ENCODE peak calls at places on chromosomes 11 and 22, in six cellular contexts. Q is Peyer's patch, P is prostate gland, G is body of pancreas, E is endothelial cell of umbilical vein, A is tibial nerve. M is an unnamed sample. For H3K9me3 and H3K4me1, the result is how much of the 10 kb centered on the place peaks cover.

GRCh38 chr11:16001044-16001568 is 355.2 kb downstream of the SOX6 start:
- DNase-seq in P (no peak), G (no peak), A (no peak), E (no peak), Q (no peak), M (no peak)

GRCh38 chr22:19882446-19883381 is 28.0 kb upstream of the GNB1L start:
- DNase-seq in E (no peak), P (no peak), A (no peak), Q (peak), G (peak), M (no peak)

GRCh38 chr22:25709758-25710157 is 32.2 kb upstream of the MYO18B start:
- DNase-seq in E (no peak), A (no peak), Q (no peak), P (no peak), G (no peak), M (no peak)

GRCh38 chr11:48047616-48048015 is 67.3 kb downstream of the PTPRJ start:
- DNase-seq in G (no peak), A (no peak), P (no peak), E (no peak), Q (no peak), M (no peak)

GRCh38 chr11:124776865-124777645 is 15.0 kb upstream of the ESAM start:
- DNase-seq in E (no peak), G (no peak), P (no peak), Q (no peak), A (no peak), M (no peak)

GRCh38 chr22:24006207-24006913 is 1.1 kb upstream of the GSTT4 start:
- DNase-seq in P (no peak), Q (no peak), A (no peak), E (no peak), G (no peak), M (no peak)

GRCh38 chr11:63020671-63021255 is 5.1 kb upstream of the SLC22A8 start:
- DNase-seq in P (no peak), A (no peak), G (no peak), Q (no peak), E (no peak), M (no peak)

GRCh38 chr11:129960216-129961214 is 42.1 kb downstream of the PRDM10 start:
- DNase-seq in Q (no peak), E (peak), G (no peak), P (no peak), A (no peak), M (no peak)

GRCh38 chr11:31870609-31871309 is 59.6 kb upstream of the PAX6 start:
- DNase-seq in P (peak), E (peak), A (peak), G (peak), Q (peak), M (peak)

DNA sequence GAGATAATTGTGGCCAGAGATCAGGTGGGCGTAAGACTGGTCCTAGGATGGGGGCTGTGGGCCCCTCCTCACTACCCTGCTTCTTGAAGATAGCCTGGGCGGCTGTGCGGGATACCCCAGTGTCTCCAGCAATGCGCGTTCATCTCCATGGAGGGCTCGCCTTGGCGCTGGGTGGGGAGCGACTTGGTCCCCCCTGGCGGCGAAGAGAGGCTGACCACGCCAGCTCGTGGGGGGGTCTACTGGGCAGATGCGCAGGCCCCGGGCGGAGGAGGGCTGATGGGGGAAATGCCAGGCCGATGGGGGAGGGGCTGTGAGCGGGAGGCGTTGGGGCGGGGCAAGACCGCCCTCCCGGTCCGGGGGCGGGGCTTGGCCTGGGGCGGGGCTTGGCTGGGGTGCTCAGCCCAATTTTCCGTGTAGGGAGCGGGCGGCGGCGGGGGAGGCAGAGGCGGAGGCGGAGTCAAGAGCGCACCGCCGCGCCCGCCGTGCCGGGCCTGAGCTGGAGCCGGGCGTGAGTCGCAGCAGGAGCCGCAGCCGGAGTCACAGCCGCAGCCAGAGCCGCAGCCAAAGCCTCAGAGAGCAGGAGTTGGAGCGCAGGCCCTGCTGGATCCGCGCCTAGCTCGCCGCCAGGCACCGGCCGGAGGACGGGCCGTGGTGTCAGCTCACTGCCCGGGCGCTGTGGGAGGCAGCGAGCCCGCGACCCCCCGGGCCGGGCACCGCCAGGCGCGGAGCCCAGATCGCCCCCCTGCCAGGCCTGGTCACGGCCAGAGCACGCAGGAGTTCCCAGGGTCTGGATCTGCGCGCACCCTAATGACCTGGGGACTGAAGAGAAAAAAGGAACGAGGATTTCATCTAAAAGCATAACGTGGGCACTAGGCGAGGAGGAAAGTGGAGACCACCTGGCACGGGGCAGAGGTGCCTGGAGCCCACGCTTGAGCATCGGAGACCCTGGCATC is at the start of gene SLC35E4:
- DNase-seq in G (peak), P (peak), Q (peak), A (peak), E (peak), M (peak)
- TF ChIP-seq CTCF in G (no peak), P (no peak), Q (no peak), A (no peak), E (peak), M (no peak)

GRCh38 chr22:16922076-16922475 is 85.9 kb downstream of the GAB4 start:
- DNase-seq in A (no peak), Q (no peak), P (no peak), G (no peak), E (no peak), M (no peak)

GRCh38 chr22:16925407-16925966 is 82.5 kb downstream of the GAB4 start:
- DNase-seq in E (no peak), A (no peak), P (no peak), G (no peak), Q (no peak), M (no peak)
- H3K9me3 ChIP-seq in E (under half), A (under half), P (under half), G (under half), Q (under half), M (under half)

DNA sequence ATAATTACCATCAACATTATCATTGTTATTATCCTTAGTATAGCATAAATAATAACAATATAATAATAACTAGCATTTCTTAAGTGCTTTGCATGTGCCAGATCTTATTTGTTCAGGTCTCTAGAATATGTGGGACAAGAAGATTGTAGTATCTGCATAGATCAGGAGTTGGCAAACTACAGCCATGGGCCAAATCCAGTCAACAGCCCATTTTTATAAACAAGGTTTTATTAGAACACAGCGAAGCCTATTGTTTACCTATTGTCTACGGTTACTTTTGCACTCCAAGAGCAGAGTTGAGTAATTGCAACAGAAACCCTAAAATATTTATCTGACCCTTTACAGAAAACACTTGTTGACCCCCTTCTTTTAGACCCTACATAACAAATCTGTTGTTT is 81.4 kb downstream of the SLC1A2 start:
- DNase-seq in G (no peak), E (no peak), Q (no peak), A (no peak), P (peak), M (no peak)
- H3K4me1 ChIP-seq in G (under half), E (under half), Q (under half), A (under half), P (under half), M (under half)

DNA sequence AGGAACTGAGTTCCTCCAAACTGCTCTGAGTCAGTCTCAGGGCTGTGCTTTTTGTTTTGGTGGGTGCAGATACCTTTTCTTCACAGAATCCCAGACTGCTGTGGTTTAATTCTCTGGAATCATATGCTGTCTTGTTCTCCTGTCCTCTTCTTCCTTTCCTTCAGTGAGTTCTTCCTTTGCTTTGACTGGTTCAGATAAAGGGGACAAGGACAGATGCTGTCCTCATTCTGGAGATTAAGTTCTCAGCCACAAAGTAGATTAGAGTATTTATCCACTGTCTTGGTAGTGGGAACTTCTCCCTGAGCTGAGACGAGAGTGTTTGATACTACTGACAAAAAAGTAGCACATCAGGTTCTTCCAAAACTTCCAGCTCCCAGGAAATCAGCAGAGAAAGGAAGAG is 13.3 kb downstream of the ZDHHC5 start:
- DNase-seq in A (no peak), G (no peak), E (no peak), Q (no peak), P (no peak), M (no peak)
- TF ChIP-seq CTCF in A (no peak), G (no peak), E (no peak), Q (no peak), P (no peak), M (no peak)

GRCh38 chr22:47453049-47453448 is 690.6 kb downstream of the TBC1D22A start:
- DNase-seq in P (no peak), G (no peak), E (no peak), Q (no peak), A (no peak), M (no peak)
- H3K9me3 ChIP-seq in P (under half), G (under half), E (under half), Q (under half), A (under half), M (under half)

M was measured in heart right ventricle.